ENCODE peak calls at places on chromosomes 1 and 21, in four cellular contexts. W is endothelial cell of umbilical vein, Z is HepG2, T is K562. D is an unnamed sample.

GRCh38 chr1:40742363-40743061 is 41.1 kb upstream of the KCNQ4 start:
- DNase-seq in W (no peak), Z (no peak), T (no peak), D (no peak)

GRCh38 chr1:155053531-155054105 is 2.5 kb downstream of the ADAM15 start:
- DNase-seq in T (no peak), Z (no peak), W (no peak), D (no peak)

GRCh38 chr1:62301726-62302390 is 17.4 kb downstream of the KANK4 start:
- DNase-seq in W (no peak), Z (no peak), T (no peak), D (no peak)

GRCh38 chr1:26191739-26192138 is 1.3 kb downstream of the CATSPER4 start:
- DNase-seq in W (no peak), T (no peak), Z (no peak), D (no peak)

GRCh38 chr1:33295450-33296081 is 25.3 kb downstream of the A3GALT2 start:
- DNase-seq in T (peak), Z (peak), W (peak), D (peak)

GRCh38 chr1:55215194-55216021 is at the start of gene USP24:
- DNase-seq in W (peak), Z (peak), T (peak), D (no peak)

GRCh38 chr1:170707959-170708666 is 44.2 kb downstream of the PRRX1 start:
- DNase-seq in Z (peak), T (no peak), W (peak), D (no peak)

GRCh38 chr1:113101588-113101987 is 28.6 kb downstream of the LRIG2 start:
- DNase-seq in T (no peak), W (no peak), Z (no peak), D (no peak)

GRCh38 chr1:213714645-213715044 is 273.1 kb upstream of the PROX1 start:
- DNase-seq in Z (peak), T (no peak), W (no peak), D (no peak)

GRCh38 chr1:33822396-33822795 is 41.5 kb upstream of the HMGB4 start:
- DNase-seq in T (no peak), Z (no peak), W (no peak), D (no peak)

GRCh38 chr1:112431038-112431437 is 35.0 kb downstream of the CTTNBP2NL start:
- DNase-seq in T (no peak), W (peak), Z (no peak), D (no peak)

GRCh38 chr1:234978397-234979291 is 150.0 kb downstream of the TOMM20 start:
- DNase-seq in W (peak), Z (peak), T (peak), D (peak)

GRCh38 chr1:152410599-152410998 is 3.5 kb downstream of the CRNN start:
- DNase-seq in W (no peak), T (no peak), Z (no peak), D (no peak)

GRCh38 chr1:6148497-6149241 is 31.5 kb downstream of the CHD5 start:
- DNase-seq in W (peak), T (peak), Z (no peak), D (no peak)

GRCh38 chr1:199946305-199947155 is 81.0 kb upstream of the NR5A2 start:
- DNase-seq in W (no peak), T (no peak), Z (no peak), D (no peak)

GRCh38 chr1:66764994-66765578 is 12.8 kb downstream of the DYNLT5 start:
- DNase-seq in W (peak), T (peak), Z (peak), D (no peak)

GRCh38 chr1:40421694-40422384 is 28.4 kb upstream of the ZFP69B start:
- DNase-seq in Z (peak), T (no peak), W (no peak), D (no peak)

GRCh38 chr1:103063911-103064310 is 44.4 kb downstream of the COL11A1 start:
- DNase-seq in T (no peak), W (no peak), Z (no peak), D (no peak)

GRCh38 chr1:32991386-32991785 is 26.8 kb upstream of the RNF19B start:
- DNase-seq in W (no peak), T (no peak), Z (no peak), D (no peak)

GRCh38 chr1:47537966-47538365 is 100.1 kb downstream of the FOXD2 start:
- DNase-seq in Z (no peak), W (no peak), T (no peak), D (no peak)

GRCh38 chr1:212208978-212209644 is 76.1 kb upstream of the PPP2R5A start:
- DNase-seq in Z (no peak), W (no peak), T (no peak), D (no peak)

GRCh38 chr1:12454406-12455391 is 163.3 kb downstream of the DHRS3 start:
- DNase-seq in T (peak), W (peak), Z (no peak), D (no peak)

GRCh38 chr1:186985889-186986491 is 157.2 kb downstream of the PLA2G4A start:
- DNase-seq in T (peak), Z (peak), W (peak), D (no peak)

DNA sequence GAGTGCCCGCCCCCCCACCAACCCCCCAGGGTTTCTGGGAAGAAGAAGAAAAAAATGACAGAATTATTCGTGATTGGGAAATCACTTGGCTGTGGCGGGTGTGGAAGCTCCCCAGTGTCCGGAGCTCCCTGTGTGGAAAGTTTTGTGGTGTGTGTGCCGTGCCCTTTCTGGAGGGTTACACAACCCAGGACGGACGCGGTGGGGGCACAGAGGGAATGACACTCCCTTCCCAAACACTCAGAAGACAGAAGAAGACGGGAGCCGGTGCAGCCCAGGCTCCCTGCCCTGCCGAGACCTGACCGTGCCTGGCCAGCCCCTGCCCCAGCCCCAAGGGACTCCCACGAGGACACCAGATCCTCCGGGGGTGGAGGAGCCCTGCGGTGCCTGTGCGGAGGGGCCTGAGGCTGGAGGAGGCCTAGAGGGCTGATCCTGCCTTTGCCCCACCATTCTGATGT is 33.0 kb upstream of the ADARB1 start:
- DNase-seq in W (no peak), Z (no peak), T (no peak), D (no peak)
- H3K9ac ChIP-seq in W (no peak), Z (no peak), T (no peak), D (no peak)

GRCh38 chr1:210440081-210440480 is 111.4 kb downstream of the HHAT start:
- DNase-seq in W (no peak), Z (no peak), T (no peak), D (no peak)

GRCh38 chr1:210438928-210439841 is 110.5 kb downstream of the HHAT start:
- DNase-seq in Z (no peak), W (peak), T (no peak), D (no peak)

GRCh38 chr1:210437111-210437510 is 108.4 kb downstream of the HHAT start:
- DNase-seq in Z (no peak), T (no peak), W (no peak), D (no peak)

GRCh38 chr1:210441028-210441427 is 112.3 kb downstream of the HHAT start:
- DNase-seq in T (no peak), W (no peak), Z (no peak), D (no peak)

GRCh38 chr1:210437781-210438180 is 109.1 kb downstream of the HHAT start:
- DNase-seq in T (no peak), W (no peak), Z (no peak), D (no peak)
- TF ChIP-seq MYC in T (no peak), W (no peak), Z (no peak), D (no peak)

GRCh38 chr1:207823531-207823879 is 71.7 kb downstream of the CD46 start:
- DNase-seq in Z (no peak), T (no peak), W (no peak), D (no peak)

GRCh38 chr1:207820568-207821463 is 69.0 kb downstream of the CD46 start:
- DNase-seq in T (no peak), W (no peak), Z (no peak), D (no peak)

GRCh38 chr1:207822124-207822601 is 70.3 kb downstream of the CD46 start:
- DNase-seq in Z (no peak), W (no peak), T (no peak), D (peak)

GRCh38 chr1:207822602-207823451 is 71.0 kb downstream of the CD46 start:
- DNase-seq in T (peak), Z (no peak), W (peak), D (peak)

GRCh38 chr1:207821464-207822045 is 69.7 kb downstream of the CD46 start:
- DNase-seq in Z (no peak), T (no peak), W (no peak), D (no peak)
- H3K9ac ChIP-seq in Z (no peak), T (no peak), W (no peak), D (peak)

GRCh38 chr1:37697737-37698136 is 5.4 kb downstream of the CDCA8 start:
- DNase-seq in T (no peak), W (no peak), Z (no peak), D (no peak)
- TF ChIP-seq MYC in T (no peak), W (no peak), Z (no peak), D (no peak)

DNA sequence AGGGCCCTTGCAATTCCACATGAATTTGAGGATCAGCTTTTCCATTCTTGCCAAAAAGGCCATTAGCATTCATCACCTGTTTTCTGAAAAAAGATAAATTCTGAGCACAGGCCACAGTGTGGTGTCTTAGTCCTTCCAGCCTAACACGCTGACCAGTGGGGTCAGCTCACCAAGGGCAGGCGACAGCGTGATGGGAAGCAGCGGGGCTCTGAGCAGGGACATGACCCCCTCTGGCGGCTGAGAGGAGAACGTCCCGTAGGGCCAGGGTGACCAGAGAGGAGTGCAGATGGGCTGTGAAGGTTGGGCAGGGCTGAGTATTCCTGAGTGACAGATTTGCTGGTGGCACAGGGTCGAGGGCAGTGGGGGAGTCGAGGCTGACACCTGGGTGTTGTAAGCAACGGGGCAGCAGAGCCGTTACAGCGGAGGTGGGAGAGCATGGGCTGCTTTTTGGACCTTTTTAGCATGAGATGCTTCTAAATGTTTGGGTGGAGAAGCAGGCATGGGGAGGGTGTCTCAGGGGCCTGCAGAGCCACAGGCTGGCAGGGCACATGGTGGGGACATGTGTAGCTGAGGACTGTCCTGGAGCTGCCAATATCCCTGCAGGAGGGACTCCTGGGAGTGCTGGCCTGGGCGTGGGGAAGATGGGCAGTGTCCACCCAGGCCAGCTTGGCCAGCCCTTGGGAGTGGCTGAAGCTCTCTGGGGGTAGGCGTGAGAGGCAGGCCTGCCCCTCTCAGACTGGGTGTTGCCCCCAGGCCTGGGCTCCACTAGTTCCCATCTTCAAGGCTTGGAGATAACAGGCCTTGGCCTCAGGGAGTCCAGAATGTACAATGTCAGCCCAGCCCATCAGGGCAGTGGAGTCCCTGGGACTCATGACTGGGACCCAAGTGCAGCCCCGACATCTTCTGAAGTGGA is 8.6 kb upstream of the CALML6 start:
- DNase-seq in T (peak), W (peak), Z (peak), D (no peak)
- H3K9ac ChIP-seq in T (peak), W (no peak), Z (peak), D (no peak)

DNA sequence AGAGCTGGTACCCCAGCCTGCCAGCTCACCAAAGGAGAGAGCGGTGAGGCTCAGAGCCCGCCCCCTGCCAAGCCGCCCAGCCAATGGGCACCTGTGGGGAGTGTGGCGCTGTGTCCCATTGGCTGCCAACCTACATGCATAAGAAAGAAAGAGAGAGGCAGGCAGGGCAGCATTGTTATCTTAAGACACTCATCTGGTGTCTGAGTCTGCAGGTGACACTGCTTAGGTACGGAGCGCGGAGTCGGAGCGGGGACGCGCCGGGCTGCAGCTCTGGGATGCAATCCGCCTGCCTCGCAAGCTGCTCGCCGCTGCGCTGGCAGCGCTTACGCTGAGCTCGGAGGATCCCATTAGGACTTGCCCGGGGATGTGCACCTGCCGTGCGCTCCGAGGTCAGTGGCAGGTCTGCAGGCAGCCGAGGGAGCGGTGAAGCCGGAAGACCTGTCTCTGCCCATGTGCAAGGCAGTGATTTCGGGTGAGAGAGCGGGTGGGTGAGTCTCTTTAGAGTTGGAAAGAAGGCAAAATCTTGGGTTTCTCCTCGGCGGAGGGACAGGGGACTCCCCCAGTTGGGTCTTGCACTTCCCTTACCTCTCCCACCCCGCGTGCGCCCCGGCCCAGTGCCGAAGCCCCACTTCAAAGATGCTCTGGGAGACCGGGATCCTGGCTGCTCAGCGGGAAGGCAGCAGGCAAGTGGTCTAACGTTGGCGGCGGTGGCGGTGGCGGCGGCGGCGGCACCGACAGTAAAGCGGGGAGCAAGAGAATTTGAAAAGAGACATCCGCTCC is at the start of gene BRINP2:
- DNase-seq in W (peak), Z (no peak), T (no peak), D (no peak)
- TF ChIP-seq MYC in W (no peak), Z (no peak), T (no peak), D (no peak)

GRCh38 chr1:151056149-151056548 is 3.3 kb downstream of the CDC42SE1 start:
- DNase-seq in T (no peak), W (no peak), Z (no peak), D (no peak)
- H3K9ac ChIP-seq in T (peak), W (no peak), Z (no peak), D (peak)

DNA sequence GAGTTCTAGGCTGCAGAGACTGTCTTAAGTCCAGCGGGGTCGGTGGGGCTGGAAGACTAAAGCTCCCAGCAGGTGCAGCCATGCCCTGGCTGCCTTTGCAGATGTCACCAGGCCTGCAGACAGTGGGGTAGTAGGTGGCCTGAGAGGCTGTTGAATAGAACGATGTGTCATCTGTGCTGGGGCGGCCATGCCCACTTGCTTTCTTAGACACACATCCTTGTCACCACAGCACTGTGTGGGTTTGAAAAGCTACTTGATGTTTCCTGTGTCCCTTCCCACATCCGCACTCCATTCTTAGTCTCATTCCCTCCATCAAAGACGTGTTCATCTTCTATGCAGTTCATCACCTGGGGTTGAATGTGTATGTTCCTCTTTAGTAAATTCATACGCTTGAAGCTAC is 184.5 kb upstream of the TMEM51 start:
- DNase-seq in W (no peak), T (no peak), Z (no peak), D (no peak)
- TF ChIP-seq MYC in W (no peak), T (no peak), Z (no peak), D (no peak)

GRCh38 chr1:204321051-204321450 is 38.7 kb downstream of the PLEKHA6 start:
- DNase-seq in T (no peak), W (no peak), Z (no peak), D (no peak)
- H3K9ac ChIP-seq in T (no peak), W (no peak), Z (no peak), D (no peak)

D was measured in GM12878.